ENCODE peak calls at places on chromosome 11, in eight cellular contexts. Z, A, Q, N, D, J, O and Y are unnamed samples.

GRCh38 chr11:86460461-86461404 is 86.0 kb downstream of the CCDC81 start:
- ATAC-seq in Z (no peak), A (no peak), Q (no peak), N (no peak), D (no peak), J (no peak), O (no peak), Y (no peak)

GRCh38 chr11:130849215-130849568 is 67.1 kb downstream of the SNX19 start:
- ATAC-seq in Z (no peak), A (no peak), Q (no peak), N (no peak), D (no peak), J (peak; percentile 16), O (no peak), Y (peak; percentile 74)

GRCh38 chr11:115930886-115931537 is 426.8 kb upstream of the CADM1 start:
- ATAC-seq in Z (peak; percentile 70), A (no peak), Q (peak; percentile 56), N (no peak), D (no peak), J (no peak), O (no peak), Y (no peak)

GRCh38 chr11:79173615-79174014 is 267.2 kb downstream of the TENM4 start:
- ATAC-seq in Z (peak; percentile 72), A (no peak), Q (no peak), N (no peak), D (no peak), J (no peak), O (no peak), Y (peak; percentile 44)

GRCh38 chr11:2708151-2708581 is 8.4 kb upstream of the KCNQ1OT1 start:
- ATAC-seq in Z (peak; percentile 49), A (no peak), Q (no peak), N (no peak), D (no peak), J (no peak), O (no peak), Y (peak; percentile 76)

GRCh38 chr11:107576497-107577086 is 11.1 kb upstream of the ALKBH8 start:
- ATAC-seq in Z (no peak), A (no peak), Q (peak; percentile 49), N (no peak), D (peak; percentile 56), J (peak; percentile 76), O (peak; percentile 54), Y (no peak)

GRCh38 chr11:17526326-17526725 is 17.9 kb downstream of the USH1C start:
- ATAC-seq in Z (no peak), A (no peak), Q (no peak), N (no peak), D (no peak), J (no peak), O (no peak), Y (no peak)

GRCh38 chr11:119377961-119378667 is 3.4 kb downstream of the USP2 start:
- ATAC-seq in Z (no peak), A (no peak), Q (no peak), N (no peak), D (no peak), J (no peak), O (no peak), Y (no peak)

GRCh38 chr11:3120071-3120792 is 44.9 kb downstream of the OSBPL5 start:
- ATAC-seq in Z (no peak), A (no peak), Q (no peak), N (no peak), D (no peak), J (no peak), O (no peak), Y (no peak)

GRCh38 chr11:134196756-134197155 is 27.0 kb downstream of the NCAPD3 start:
- ATAC-seq in Z (no peak), A (peak; percentile 23), Q (peak; percentile 54), N (peak; percentile 54), D (no peak), J (no peak), O (no peak), Y (no peak)

GRCh38 chr11:86637976-86638375 is 34.4 kb downstream of the ME3 start:
- ATAC-seq in Z (no peak), A (peak; percentile 86), Q (no peak), N (no peak), D (no peak), J (peak; percentile 23), O (no peak), Y (no peak)

GRCh38 chr11:114123692-114124330 is 64.3 kb downstream of the ZBTB16 start:
- ATAC-seq in Z (no peak), A (no peak), Q (no peak), N (no peak), D (no peak), J (no peak), O (no peak), Y (no peak)

GRCh38 chr11:132943737-132944556 is 588.4 kb downstream of the OPCML start:
- ATAC-seq in Z (no peak), A (no peak), Q (no peak), N (no peak), D (no peak), J (no peak), O (no peak), Y (no peak)